ENCODE peak calls at places on chromosome 5, in seven cellular contexts. V is aorta; C is Peyer's patch; F is endothelial cell of umbilical vein; D is CD8-positive, alpha-beta T cell; G is PC-9; A is endodermal cell. W is an unnamed sample.

GRCh38 chr5:134477462-134478245 is 47.8 kb upstream of the JADE2 start:
- DNase-seq in G (no peak), F (no peak), A (peak; percentile 29), C (no peak), V (peak; percentile 37), D (no peak), W (no peak)

GRCh38 chr5:9644630-9645029 is 14.5 kb upstream of the TAS2R1 start:
- DNase-seq in A (no peak), F (no peak), G (no peak), C (no peak), D (no peak), V (no peak), W (no peak)

GRCh38 chr5:108216890-108217289 is 165.0 kb downstream of the FBXL17 start:
- DNase-seq in A (no peak), V (no peak), D (no peak), G (no peak), C (no peak), F (no peak), W (no peak)

GRCh38 chr5:149732500-149733128 is 2.5 kb downstream of the PPARGC1B start:
- DNase-seq in D (no peak), G (no peak), C (peak; percentile 80), A (peak; percentile 73), V (no peak), F (no peak), W (no peak)

GRCh38 chr5:81525690-81526089 is 131.8 kb upstream of the ACOT12 start:
- DNase-seq in D (no peak), V (no peak), C (no peak), A (no peak), G (no peak), F (no peak), W (no peak)

GRCh38 chr5:105903069-105903468 is 1767.7 kb downstream of the EFNA5 start:
- DNase-seq in D (no peak), A (no peak), F (no peak), C (no peak), G (no peak), V (no peak), W (peak; percentile 94)

GRCh38 chr5:87074934-87075541 is 192.6 kb upstream of the RASA1 start:
- DNase-seq in G (peak; percentile 49), A (no peak), V (no peak), F (no peak), D (peak; percentile 23), C (no peak), W (no peak)

GRCh38 chr5:112604741-112605390 is 132.8 kb upstream of the APC start:
- DNase-seq in A (peak; percentile 61), C (no peak), G (no peak), V (no peak), F (peak; percentile 3), D (no peak), W (no peak)

GRCh38 chr5:102668220-102668930 is 86.7 kb upstream of the PAM start:
- DNase-seq in C (no peak), V (no peak), A (no peak), D (no peak), G (no peak), F (no peak), W (no peak)

GRCh38 chr5:158272409-158272808 is 413.5 kb upstream of the CLINT1 start:
- DNase-seq in C (no peak), A (no peak), V (no peak), F (no peak), D (no peak), G (no peak), W (no peak)

GRCh38 chr5:104513194-104513602 is 950.6 kb upstream of the NUDT12 start:
- DNase-seq in C (no peak), G (no peak), A (no peak), V (no peak), D (no peak), F (peak; percentile 75), W (peak; percentile 7)

GRCh38 chr5:22372376-22372775 is 480.8 kb downstream of the CDH12 start:
- DNase-seq in G (no peak), D (no peak), F (no peak), C (no peak), V (peak; percentile 21), A (peak; percentile 44), W (peak; percentile 14)

GRCh38 chr5:101176605-101177004 is 273.5 kb upstream of the ST8SIA4 start:
- DNase-seq in C (no peak), A (no peak), F (no peak), D (no peak), G (no peak), V (no peak), W (no peak)

GRCh38 chr5:133746834-133747233 is 134.5 kb upstream of the FSTL4 start:
- DNase-seq in A (peak; percentile 75), G (no peak), V (no peak), F (no peak), D (no peak), C (no peak), W (peak; percentile 46)

DNA sequence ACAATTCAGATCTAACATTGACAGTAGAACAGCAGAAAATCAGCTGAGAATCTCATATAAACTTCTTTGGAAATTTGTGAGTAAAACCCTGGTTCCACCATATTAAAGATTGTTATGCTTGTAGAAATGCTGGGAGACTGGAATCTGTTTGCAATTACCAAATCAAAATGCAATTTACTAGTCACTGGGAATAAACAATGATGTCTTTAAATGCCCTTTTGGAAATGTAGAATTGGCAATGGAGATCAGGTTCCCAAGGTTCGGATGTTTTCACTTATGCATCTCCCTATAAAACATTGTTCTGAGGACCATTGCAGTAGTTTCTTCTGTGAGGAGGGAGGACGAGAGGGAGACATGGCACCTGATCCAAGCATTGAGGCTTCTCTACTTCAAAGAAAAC is 384.4 kb downstream of the TMEM167A start:
- DNase-seq in A (no peak), F (no peak), D (no peak), G (no peak), V (no peak), C (no peak), W (no peak)
- H3K4me1 ChIP-seq in A (no peaks in the 10 kb centered on the region), F (no peaks in the 10 kb centered on the region), D (no peaks in the 10 kb centered on the region), G (no peaks in the 10 kb centered on the region), V (no peaks in the 10 kb centered on the region), C (no peaks in the 10 kb centered on the region), W (no peaks in the 10 kb centered on the region)

GRCh38 chr5:142512680-142513042 is 173.2 kb downstream of the FGF1 start:
- DNase-seq in G (peak; percentile 82), V (no peak), F (no peak), D (no peak), C (no peak), A (no peak), W (no peak)
- H3K27me3 ChIP-seq in G (no peaks in the 10 kb centered on the region), V (no peaks in the 10 kb centered on the region), F (no peaks in the 10 kb centered on the region), D (no peaks in the 10 kb centered on the region), C (no peaks in the 10 kb centered on the region), A (no peaks in the 10 kb centered on the region), W (no peaks in the 10 kb centered on the region)

GRCh38 chr5:159338143-159338542 is 7.9 kb upstream of the IL12B start:
- DNase-seq in C (no peak), G (no peak), A (no peak), D (no peak), F (no peak), V (no peak), W (no peak)
- H3K27ac ChIP-seq in C (no peak overlapping the region), G (no peak overlapping the region), A (no peak overlapping the region), D (no peak overlapping the region), F (no peak overlapping the region), V (no peak overlapping the region), W (no peak overlapping the region)

DNA sequence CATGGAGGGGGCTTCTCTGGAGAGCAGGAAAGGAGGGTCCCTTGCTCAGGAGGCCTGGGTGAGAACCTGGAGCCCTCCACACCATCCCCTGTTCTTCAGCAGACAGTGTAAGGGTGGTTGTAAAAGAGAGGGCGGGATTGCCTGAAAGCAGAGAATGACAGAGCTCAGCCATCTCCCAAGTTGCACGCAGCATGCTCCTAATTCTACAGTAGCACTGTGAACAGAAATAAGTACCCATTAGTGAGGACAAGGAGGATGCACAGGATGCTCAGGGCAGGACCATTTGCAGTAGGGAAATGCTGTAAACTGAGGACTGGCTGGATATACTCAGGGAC is 8.4 kb downstream of the CCDC69 start:
- DNase-seq in V (no peak), D (no peak), F (no peak), G (no peak), A (no peak), C (no peak), W (no peak)
- H3K4me1 ChIP-seq in V (no peaks in the 10 kb centered on the region), D (peaks cover 93% of the 10 kb centered on the region), F (peaks cover 10% of the 10 kb centered on the region), G (no peaks in the 10 kb centered on the region), A (no peaks in the 10 kb centered on the region), C (no peaks in the 10 kb centered on the region), W (no peaks in the 10 kb centered on the region)

DNA sequence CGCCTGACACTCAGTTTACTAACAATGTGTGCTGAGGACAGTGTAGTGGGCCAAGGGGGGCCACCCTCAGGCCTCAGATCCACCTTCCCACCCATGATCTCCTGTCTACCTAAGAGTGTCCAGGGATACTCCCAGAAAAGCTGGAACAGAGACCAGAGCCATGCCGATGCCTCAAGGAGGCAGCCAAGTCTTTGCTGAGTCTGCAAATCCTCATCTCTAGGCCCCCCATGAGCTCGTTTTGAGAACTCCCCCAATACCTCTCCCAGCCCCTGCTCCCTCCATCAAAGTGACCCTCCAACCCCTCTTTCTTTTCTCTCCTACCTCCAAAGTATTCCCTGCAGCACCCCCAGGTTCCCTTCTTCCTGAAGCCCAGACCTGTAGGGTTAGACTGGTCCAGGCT is 53.5 kb downstream of the PCDH1 start:
- DNase-seq in V (no peak), A (no peak), C (no peak), F (no peak), D (no peak), G (no peak), W (no peak)
- H3K27me3 ChIP-seq in V (no peaks in the 10 kb centered on the region), A (no peaks in the 10 kb centered on the region), C (no peaks in the 10 kb centered on the region), F (no peaks in the 10 kb centered on the region), D (no peaks in the 10 kb centered on the region), G (no peaks in the 10 kb centered on the region), W (no peaks in the 10 kb centered on the region)

GRCh38 chr5:90930062-90930461 is 371.5 kb downstream of the ADGRV1 start:
- DNase-seq in F (no peak), V (no peak), C (no peak), D (no peak), G (no peak), A (no peak), W (no peak)

GRCh38 chr5:90934091-90934719 is 375.6 kb downstream of the ADGRV1 start:
- DNase-seq in G (no peak), A (no peak), D (no peak), C (no peak), V (no peak), F (no peak), W (no peak)

GRCh38 chr5:90932052-90932699 is 373.6 kb downstream of the ADGRV1 start:
- DNase-seq in G (peak; percentile 34), V (no peak), C (no peak), D (no peak), A (peak; percentile 77), F (peak; percentile 93), W (peak; percentile 82)

GRCh38 chr5:90933298-90933697 is 374.7 kb downstream of the ADGRV1 start:
- DNase-seq in V (no peak), F (no peak), C (no peak), D (no peak), G (no peak), A (no peak), W (no peak)

GRCh38 chr5:90930756-90931431 is 372.3 kb downstream of the ADGRV1 start:
- DNase-seq in V (no peak), D (no peak), C (no peak), A (no peak), F (no peak), G (no peak), W (no peak)
- H3K27ac ChIP-seq in V (no peak overlapping the region), D (no peak overlapping the region), C (no peak overlapping the region), A (no peak overlapping the region), F (no peak overlapping the region), G (no peak overlapping the region), W (no peak overlapping the region)

GRCh38 chr5:173012882-173013281 is 29.3 kb downstream of the ATP6V0E1 start:
- DNase-seq in C (no peak), G (no peak), A (no peak), V (no peak), D (no peak), F (no peak), W (no peak)
- H3K4me1 ChIP-seq in C (no peaks in the 10 kb centered on the region), G (peaks cover 34% of the 10 kb centered on the region), A (peaks cover 10% of the 10 kb centered on the region), V (peaks cover 2% of the 10 kb centered on the region), D (peaks cover 13% of the 10 kb centered on the region), F (peaks cover 13% of the 10 kb centered on the region), W (no peaks in the 10 kb centered on the region)

GRCh38 chr5:140877262-140877581 is 2.1 kb downstream of the PCDHA12 start:
- DNase-seq in V (no peak), C (no peak), F (no peak), A (no peak), D (no peak), G (no peak), W (no peak)
- H3K27me3 ChIP-seq in V (peaks cover 3% of the 10 kb centered on the region), C (no peaks in the 10 kb centered on the region), F (peaks cover 7% of the 10 kb centered on the region), A (no peaks in the 10 kb centered on the region), D (peaks cover 5% of the 10 kb centered on the region), G (no peaks in the 10 kb centered on the region), W (no peaks in the 10 kb centered on the region)

W was measured in A673.